ENCODE peak calls at places on chromosomes 7 and 10, in five cellular contexts. R is heart left ventricle; C is iPS DF 6.9; D is CD4-positive, CD25-positive, alpha-beta regulatory T cell; S is HCT116. B is an unnamed sample. For H3K4me1, the result is how much of the 10 kb centered on the place peaks cover.

GRCh38 chr10:17836917-17837316 is 27.8 kb downstream of the MRC1 start:
- DNase-seq in R (peak), C (no peak), D (no peak), S (no peak), B (peak)

GRCh38 chr7:128209229-128210035 is 31.6 kb upstream of the LEP start:
- DNase-seq in R (peak), C (peak), D (peak), S (peak), B (peak)

GRCh38 chr10:60236869-60237524 is 152.7 kb downstream of the ANK3 start:
- DNase-seq in R (peak), C (no peak), D (peak), S (no peak), B (peak)

GRCh38 chr7:81937091-81937490 is 167.2 kb upstream of the HGF start:
- DNase-seq in R (no peak), C (no peak), D (no peak), S (no peak), B (no peak)

GRCh38 chr10:70267161-70267933 is 16.5 kb downstream of the NPFFR1 start:
- DNase-seq in R (no peak), C (no peak), D (no peak), S (peak), B (peak)

GRCh38 chr10:93096901-93097300 is 23.2 kb downstream of the CYP26A1 start:
- DNase-seq in R (no peak), C (no peak), D (no peak), S (no peak), B (no peak)

GRCh38 chr7:2802504-2803341 is 41.4 kb downstream of the GNA12 start:
- DNase-seq in R (peak), C (no peak), D (no peak), S (no peak), B (no peak)

GRCh38 chr7:134101716-134102115 is 25.4 kb upstream of the LRGUK start:
- DNase-seq in R (no peak), C (no peak), D (no peak), S (no peak), B (no peak)

GRCh38 chr10:6894405-6894804 is 314.3 kb upstream of the PRKCQ start:
- DNase-seq in R (no peak), C (no peak), D (no peak), S (no peak), B (no peak)

GRCh38 chr7:103981003-103981423 is 8.4 kb downstream of the RELN start:
- DNase-seq in R (no peak), C (no peak), D (no peak), S (no peak), B (no peak)

GRCh38 chr10:11831520-11831951 is 8.4 kb downstream of the PROSER2 start:
- DNase-seq in R (no peak), C (no peak), D (no peak), S (no peak), B (no peak)

GRCh38 chr10:69864321-69864720 is 62.6 kb downstream of the COL13A1 start:
- DNase-seq in R (no peak), C (no peak), D (no peak), S (peak), B (no peak)

GRCh38 chr10:29496341-29497162 is 138.2 kb downstream of the SVIL start:
- DNase-seq in R (peak), C (no peak), D (peak), S (peak), B (peak)

GRCh38 chr7:151800391-151800790 is 76.5 kb downstream of the PRKAG2 start:
- DNase-seq in R (no peak), C (no peak), D (no peak), S (no peak), B (no peak)

GRCh38 chr7:39633563-39634550 is 10.5 kb downstream of the RALA start:
- DNase-seq in R (no peak), C (no peak), D (peak), S (no peak), B (no peak)

GRCh38 chr10:73094249-73094850 is 2.3 kb downstream of the P4HA1 start:
- DNase-seq in R (no peak), C (no peak), D (no peak), S (no peak), B (no peak)

GRCh38 chr7:37671871-37672270 is 11.7 kb upstream of the GPR141 start:
- DNase-seq in R (no peak), C (no peak), D (no peak), S (no peak), B (no peak)
- H3K27ac ChIP-seq in R (no peak), C (no peak), D (no peak), S (no peak), B (no peak)

GRCh38 chr7:44977956-44978355 is 859 bp downstream of the MYO1G start:
- DNase-seq in R (no peak), C (no peak), D (peak), S (no peak), B (no peak)
- H3K4me3 ChIP-seq in R (no peak), C (no peak), D (peak), S (no peak), B (no peak)

GRCh38 chr10:80492875-80493413 is 38.8 kb downstream of the TSPAN14 start:
- DNase-seq in R (no peak), C (no peak), D (no peak), S (no peak), B (no peak)
- H3K4me1 ChIP-seq in R (under half), C (under half), D (half or more), S (half or more), B (under half)

GRCh38 chr7:30877993-30878392 is 33.7 kb upstream of the AQP1 start:
- DNase-seq in R (no peak), C (no peak), D (no peak), S (no peak), B (no peak)
- H3K27ac ChIP-seq in R (peak), C (no peak), D (no peak), S (no peak), B (no peak)

DNA sequence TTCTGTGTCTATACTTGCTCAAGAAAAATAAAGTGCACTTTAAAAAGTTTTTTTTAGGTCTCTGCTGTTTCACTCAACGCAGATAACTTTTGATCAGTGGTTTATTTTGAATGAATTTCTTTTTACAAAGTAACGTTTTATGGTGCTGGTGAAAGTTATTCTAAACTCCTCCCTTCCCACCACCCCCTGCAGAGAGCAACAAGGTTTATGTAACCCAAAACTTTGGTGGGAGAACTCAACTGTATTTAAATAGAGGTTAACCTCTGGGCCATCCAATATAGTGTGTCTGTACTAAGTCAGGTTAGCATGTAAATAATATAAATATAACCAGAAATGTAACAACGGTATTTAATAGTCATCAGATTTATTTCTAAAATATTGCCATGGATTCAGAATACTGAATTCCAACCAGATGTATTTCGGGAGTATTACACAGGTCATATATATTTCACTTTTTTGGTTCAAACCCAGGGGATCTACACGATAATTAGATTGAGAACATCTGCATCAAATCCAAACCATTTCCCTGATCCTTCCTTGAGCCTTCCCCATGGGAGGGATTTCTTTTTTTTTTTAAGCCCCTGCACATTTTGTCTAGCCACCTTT is 3.9 kb upstream of the CUX1 start:
- DNase-seq in R (no peak), C (no peak), D (no peak), S (no peak), B (no peak)
- H3K4me3 ChIP-seq in R (no peak), C (no peak), D (peak), S (peak), B (no peak)

B was measured in adrenal gland.